ENCODE peak calls at places on chromosomes 2 and 18, in four cellular contexts. E is gastrocnemius medialis, N is adrenal gland, T is K562. U is an unnamed sample.

GRCh38 chr2:42971381-42971780 is 179.0 kb upstream of the HAAO start:
- DNase-seq in N (no peak), T (no peak), E (no peak), U (no peak)

GRCh38 chr2:182767578-182767977 is 51.5 kb downstream of the DNAJC10 start:
- DNase-seq in T (no peak), E (no peak), N (peak; percentile 8), U (no peak)

GRCh38 chr2:204825054-204825453 is 279.8 kb downstream of the PARD3B start:
- DNase-seq in T (no peak), E (no peak), N (no peak), U (no peak)

GRCh38 chr2:102109016-102109415 is 33.5 kb upstream of the IL1R1 start:
- DNase-seq in N (no peak), T (no peak), E (no peak), U (no peak)

GRCh38 chr2:222797308-222797707 is 63.5 kb upstream of the ACSL3 start:
- DNase-seq in N (no peak), T (no peak), E (no peak), U (no peak)

GRCh38 chr18:12317664-12318333 is 9.8 kb downstream of the TUBB6 start:
- DNase-seq in E (no peak), T (no peak), N (no peak), U (no peak)

GRCh38 chr2:129802290-129802689 is 177.2 kb upstream of the RAB6C start:
- DNase-seq in E (no peak), T (no peak), N (no peak), U (no peak)

GRCh38 chr18:12882416-12882815 is 1.6 kb downstream of the PTPN2 start:
- DNase-seq in E (no peak), T (no peak), N (no peak), U (no peak)

GRCh38 chr2:216632952-216633615 is at the start of gene IGFBP2:
- DNase-seq in N (peak; percentile 50), T (no peak), E (no peak), U (no peak)

GRCh38 chr2:23534756-23535155 is 149.8 kb downstream of the KLHL29 start:
- DNase-seq in E (no peak), N (no peak), T (no peak), U (no peak)

GRCh38 chr2:8583400-8584173 is 98.3 kb upstream of the ID2 start:
- DNase-seq in E (peak; percentile 72), N (peak; percentile 98), T (peak; percentile 99), U (peak; percentile 86)

GRCh38 chr2:85888745-85889647 is at the start of gene ST3GAL5:
- DNase-seq in N (peak; percentile 94), T (peak; percentile 98), E (peak; percentile 84), U (peak; percentile 73)

GRCh38 chr2:150735894-150736498 is 248.5 kb upstream of the RND3 start:
- DNase-seq in N (no peak), T (no peak), E (no peak), U (no peak)

GRCh38 chr2:200913654-200914053 is 24.5 kb downstream of the NIF3L1 start:
- DNase-seq in E (no peak), T (no peak), N (no peak), U (no peak)

GRCh38 chr2:23503097-23503496 is 118.1 kb downstream of the KLHL29 start:
- DNase-seq in T (no peak), N (no peak), E (no peak), U (no peak)

GRCh38 chr2:9949239-9949991 is 2.1 kb upstream of the GRHL1 start:
- DNase-seq in T (no peak), E (no peak), N (no peak), U (no peak)

GRCh38 chr2:113138428-113139322 is 11.3 kb downstream of the IL1RN start:
- DNase-seq in E (no peak), N (peak; percentile 71), T (peak; percentile 78), U (no peak)

GRCh38 chr2:37635359-37636208 is 35.9 kb downstream of the CDC42EP3 start:
- DNase-seq in E (no peak), N (peak; percentile 29), T (no peak), U (no peak)

GRCh38 chr2:84687498-84688149 is 171.3 kb downstream of the DNAH6 start:
- DNase-seq in N (no peak), E (no peak), T (no peak), U (no peak)

GRCh38 chr18:785242-785641 is 26.8 kb downstream of the YES1 start:
- DNase-seq in T (no peak), E (no peak), N (no peak), U (no peak)

GRCh38 chr2:113105047-113105446 is 22.4 kb upstream of the IL1RN start:
- DNase-seq in E (no peak), N (peak; percentile 68), T (no peak), U (no peak)

GRCh38 chr18:50013363-50014138 is 181.4 kb downstream of the MYO5B start:
- DNase-seq in N (no peak), T (no peak), E (peak; percentile 24), U (no peak)

GRCh38 chr2:197258580-197258979 is 52.0 kb downstream of the ANKRD44 start:
- DNase-seq in N (no peak), E (no peak), T (no peak), U (no peak)

GRCh38 chr2:185806783-185807182 is 68.2 kb downstream of the FSIP2 start:
- DNase-seq in E (no peak), N (no peak), T (no peak), U (no peak)

GRCh38 chr2:231170058-231170457 is 28.4 kb upstream of the ARMC9 start:
- DNase-seq in N (no peak), T (no peak), E (no peak), U (no peak)

GRCh38 chr2:215435261-215435808 is 533 bp downstream of the FN1 start:
- DNase-seq in N (no peak), E (no peak), T (peak; percentile 13), U (no peak)
- TF ChIP-seq POLR2A in N (no peak), E (no peak), T (no peak), U (no peak)

GRCh38 chr18:5061785-5062184 is 135.3 kb downstream of the AKAIN1 start:
- DNase-seq in N (no peak), T (no peak), E (no peak), U (no peak)

GRCh38 chr18:5060543-5060942 is 136.5 kb downstream of the AKAIN1 start:
- DNase-seq in T (no peak), E (no peak), N (no peak), U (no peak)

GRCh38 chr18:5068856-5069255 is 128.2 kb downstream of the AKAIN1 start:
- DNase-seq in T (no peak), E (no peak), N (no peak), U (no peak)

GRCh38 chr18:5064846-5065245 is 132.2 kb downstream of the AKAIN1 start:
- DNase-seq in T (no peak), N (no peak), E (no peak), U (no peak)

GRCh38 chr18:5066380-5066977 is 130.6 kb downstream of the AKAIN1 start:
- DNase-seq in N (no peak), T (peak; percentile 31), E (no peak), U (no peak)
- TF ChIP-seq CTCF in N (peak; percentile 25), T (peak; percentile 32), E (no peak), U (no peak)

DNA sequence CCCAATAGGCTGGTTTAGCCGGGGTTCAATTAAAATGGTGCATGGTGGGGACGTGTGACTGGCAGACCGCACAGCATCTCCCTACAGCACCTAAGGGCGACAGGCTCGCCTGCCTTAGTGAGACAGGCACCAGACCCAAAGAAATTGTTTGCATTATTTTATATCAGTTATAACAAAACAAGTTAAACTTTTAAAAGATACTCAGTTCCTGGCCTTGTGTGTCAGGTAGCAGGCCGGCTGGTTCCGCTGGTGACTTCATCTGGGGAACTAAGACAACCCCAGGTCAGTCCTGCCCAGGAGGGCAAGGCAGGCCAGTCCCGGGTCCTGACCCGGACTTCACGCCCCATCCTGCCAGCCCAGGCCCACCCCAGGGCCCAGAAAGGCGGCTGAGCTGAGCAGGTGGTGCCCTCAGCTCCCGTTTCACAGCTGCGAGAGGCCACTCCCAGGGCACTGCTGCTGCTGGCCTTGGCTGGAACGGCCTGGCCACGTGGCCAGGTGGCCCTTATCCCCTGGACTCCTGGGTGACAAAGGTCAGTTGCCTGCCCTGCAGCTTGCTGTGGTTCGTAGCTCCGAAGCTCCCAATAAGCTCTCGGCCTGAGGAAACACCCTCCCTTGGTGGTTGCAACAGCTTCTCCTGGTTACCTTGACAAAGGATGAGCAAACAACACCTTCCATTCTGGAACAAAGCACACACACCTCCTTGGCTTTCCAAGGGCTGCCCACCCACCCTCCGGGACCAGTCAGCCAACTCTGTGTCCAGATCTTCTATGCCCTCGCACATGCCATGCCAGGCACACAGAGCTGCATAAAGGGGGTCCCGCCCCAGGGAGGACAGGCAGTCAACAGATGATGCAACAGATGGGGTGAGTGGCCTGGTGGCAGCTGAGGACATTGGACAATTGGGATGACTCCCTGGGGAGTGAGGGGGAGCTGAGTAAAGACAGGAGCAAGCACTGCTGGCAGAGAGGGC is 11.3 kb upstream of the AGXT start:
- DNase-seq in E (no peak), N (no peak), T (no peak), U (no peak)
- TF ChIP-seq POLR2A in E (no peak), N (no peak), T (no peak), U (no peak)

GRCh38 chr2:46960618-46961017 is 45.0 kb upstream of the MCFD2 start:
- DNase-seq in N (no peak), E (no peak), T (no peak), U (no peak)
- TF ChIP-seq CTCF in N (no peak), E (no peak), T (peak; percentile 13), U (no peak)

DNA sequence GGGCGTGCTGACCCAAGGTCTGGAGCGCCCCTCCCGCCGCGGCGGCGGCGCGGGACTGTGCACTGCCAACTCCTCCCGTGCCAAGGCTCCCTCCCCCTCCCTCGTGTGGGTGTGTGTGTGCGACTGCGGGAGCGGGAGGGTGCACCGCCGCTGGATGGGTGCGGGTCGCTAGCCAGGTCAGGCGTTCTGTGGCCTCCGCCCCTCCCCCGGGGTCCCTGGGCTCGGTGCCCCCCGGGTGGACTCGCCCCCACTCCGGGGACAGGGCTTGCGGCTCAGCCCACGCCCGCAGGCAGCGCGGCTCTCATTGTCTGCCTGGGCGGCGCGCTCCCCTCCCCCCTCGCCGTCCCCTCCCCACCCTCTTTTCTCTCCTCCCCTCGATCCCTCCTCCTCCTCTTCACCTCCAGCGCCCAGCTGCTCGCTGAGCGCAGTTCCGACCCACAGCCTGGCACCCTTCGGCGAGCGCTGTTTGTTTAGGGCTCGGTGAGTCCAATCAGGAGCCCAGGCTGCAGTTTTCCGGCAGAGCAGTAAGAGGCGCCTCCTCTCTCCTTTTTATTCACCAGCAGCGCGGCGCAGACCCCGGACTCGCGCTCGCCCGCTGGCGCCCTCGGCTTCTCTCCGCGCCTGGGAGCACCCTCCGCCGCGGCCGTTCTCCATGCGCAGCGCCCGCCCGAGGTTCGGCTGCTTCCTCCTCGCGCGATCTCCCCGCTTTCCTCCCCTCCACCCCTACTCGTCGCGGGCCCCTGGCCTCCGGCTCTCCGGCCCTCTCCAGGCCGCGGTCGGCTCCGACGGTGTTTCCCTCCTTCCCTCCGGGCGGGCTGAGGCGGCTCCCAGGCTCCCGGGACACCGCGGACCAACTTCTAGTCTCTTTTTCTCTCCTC is at the start of gene GATA6:
- DNase-seq in T (peak; percentile 73), E (no peak), N (peak; percentile 96), U (peak; percentile 55)
- TF ChIP-seq POLR2A in T (no peak), E (peak; percentile 16), N (peak; percentile 98), U (no peak)

GRCh38 chr2:96408631-96409542 is 73.3 kb downstream of the NCAPH start:
- DNase-seq in T (no peak), N (peak; percentile 29), E (no peak), U (no peak)
- TF ChIP-seq CTCF in T (no peak), N (no peak), E (no peak), U (no peak)

GRCh38 chr18:22556271-22556990 is 138.7 kb upstream of the CTAGE1 start:
- DNase-seq in T (no peak), E (no peak), N (peak; percentile 40), U (no peak)
- TF ChIP-seq POLR2A in T (no peak), E (no peak), N (no peak), U (no peak)

GRCh38 chr18:32358075-32358474 is 112.6 kb downstream of the GAREM1 start:
- DNase-seq in E (no peak), T (no peak), N (no peak), U (no peak)
- TF ChIP-seq CTCF in E (no peak), T (no peak), N (no peak), U (no peak)